ENCODE peak calls at places on chromosome 18, in nine cellular contexts. O, J, T, A, K, V, I, P and C are unnamed samples.
A peak's percentile ranks its signal among the peaks of the same experiment; 100 is the strongest.

GRCh38 chr18:6294119-6294784 is 120.5 kb downstream of the L3MBTL4 start:
- DNase-seq in O (peak; percentile 24), J (no peak), T (no peak), A (peak; percentile 22), K (no peak), V (no peak), I (no peak), P (no peak), C (no peak)

GRCh38 chr18:11741505-11742145 is 52.6 kb downstream of the GNAL start:
- DNase-seq in O (no peak), J (peak; percentile 34), T (no peak), A (peak; percentile 58), K (no peak), V (no peak), I (no peak), P (no peak), C (no peak)

GRCh38 chr18:35934891-35935290 is 37.6 kb upstream of the RMP24 start:
- DNase-seq in O (no peak), J (no peak), T (no peak), A (no peak), K (no peak), V (no peak), I (no peak), P (no peak), C (no peak)

GRCh38 chr18:56107821-56108485 is 520.0 kb upstream of the TCF4 start:
- DNase-seq in O (no peak), J (no peak), T (no peak), A (no peak), K (no peak), V (no peak), I (no peak), P (no peak), C (no peak)

GRCh38 chr18:71388148-71388547 is 1099.3 kb downstream of the SOCS6 start:
- DNase-seq in O (no peak), J (no peak), T (no peak), A (no peak), K (no peak), V (no peak), I (no peak), P (no peak), C (no peak)

GRCh38 chr18:8688428-8688827 is 16.9 kb upstream of the MTCL1 start:
- DNase-seq in O (no peak), J (no peak), T (no peak), A (no peak), K (no peak), V (no peak), I (no peak), P (no peak), C (no peak)

GRCh38 chr18:26022585-26022984 is 67.8 kb downstream of the SS18 start:
- DNase-seq in O (no peak), J (no peak), T (no peak), A (peak; percentile 35), K (no peak), V (no peak), I (no peak), P (no peak), C (no peak)

GRCh38 chr18:61955644-61956043 is 62.8 kb upstream of the RNF152 start:
- DNase-seq in O (no peak), J (no peak), T (no peak), A (no peak), K (no peak), V (no peak), I (no peak), P (no peak), C (no peak)

GRCh38 chr18:53950545-53950944 is 273.9 kb downstream of the MBD2 start:
- DNase-seq in O (no peak), J (no peak), T (no peak), A (peak; percentile 19), K (no peak), V (no peak), I (no peak), P (no peak), C (no peak)

GRCh38 chr18:25672490-25672889 is 320.5 kb upstream of the ZNF521 start:
- DNase-seq in O (no peak), J (no peak), T (no peak), A (peak; percentile 71), K (no peak), V (no peak), I (no peak), P (no peak), C (no peak)

GRCh38 chr18:79782566-79783308 is 15.0 kb upstream of the KCNG2 start:
- DNase-seq in O (no peak), J (no peak), T (no peak), A (no peak), K (no peak), V (no peak), I (no peak), P (no peak), C (no peak)

GRCh38 chr18:36706313-36706881 is 122.4 kb downstream of the TPGS2 start:
- DNase-seq in O (no peak), J (no peak), T (no peak), A (no peak), K (no peak), V (no peak), I (no peak), P (no peak), C (no peak)

GRCh38 chr18:67007085-67007484 is 403.2 kb upstream of the CDH19 start:
- DNase-seq in O (no peak), J (no peak), T (no peak), A (no peak), K (no peak), V (no peak), I (no peak), P (no peak), C (no peak)

GRCh38 chr18:79766308-79766707 is 31.4 kb upstream of the KCNG2 start:
- DNase-seq in O (no peak), J (no peak), T (peak; percentile 33), A (no peak), K (no peak), V (no peak), I (no peak), P (no peak), C (no peak)

GRCh38 chr18:25233582-25234362 is 118.2 kb downstream of the ZNF521 start:
- DNase-seq in O (no peak), J (no peak), T (no peak), A (peak; percentile 86), K (no peak), V (peak; percentile 44), I (no peak), P (no peak), C (no peak)

GRCh38 chr18:79046522-79046921 is 22.7 kb upstream of the ATP9B start:
- DNase-seq in O (no peak), J (no peak), T (no peak), A (no peak), K (no peak), V (no peak), I (no peak), P (no peak), C (no peak)

GRCh38 chr18:48792141-48792540 is 158.6 kb downstream of the SMAD7 start:
- DNase-seq in O (no peak), J (no peak), T (peak; percentile 31), A (no peak), K (no peak), V (no peak), I (no peak), P (no peak), C (no peak)

GRCh38 chr18:3649559-3650426 is 199.8 kb downstream of the TGIF1 start:
- DNase-seq in O (no peak), J (peak; percentile 92), T (no peak), A (no peak), K (no peak), V (no peak), I (no peak), P (no peak), C (no peak)

GRCh38 chr18:39841133-39842041 is 2113.6 kb upstream of the PIK3C3 start:
- DNase-seq in O (peak; percentile 15), J (peak; percentile 62), T (no peak), A (peak; percentile 88), K (peak; percentile 44), V (no peak), I (peak; percentile 83), P (peak; percentile 27), C (peak; percentile 58)
- H3K4me3 ChIP-seq in O (peak overlapping the region; percentile 44), J (peak overlapping the region; percentile 32), T (no peak overlapping the region), A (peak overlapping the region; percentile 30), K (peak overlapping the region; percentile 57), V (peak overlapping the region; percentile 61), I (peak overlapping the region; percentile 23), P (peak overlapping the region; percentile 68), C (peak overlapping the region; percentile 48)

DNA sequence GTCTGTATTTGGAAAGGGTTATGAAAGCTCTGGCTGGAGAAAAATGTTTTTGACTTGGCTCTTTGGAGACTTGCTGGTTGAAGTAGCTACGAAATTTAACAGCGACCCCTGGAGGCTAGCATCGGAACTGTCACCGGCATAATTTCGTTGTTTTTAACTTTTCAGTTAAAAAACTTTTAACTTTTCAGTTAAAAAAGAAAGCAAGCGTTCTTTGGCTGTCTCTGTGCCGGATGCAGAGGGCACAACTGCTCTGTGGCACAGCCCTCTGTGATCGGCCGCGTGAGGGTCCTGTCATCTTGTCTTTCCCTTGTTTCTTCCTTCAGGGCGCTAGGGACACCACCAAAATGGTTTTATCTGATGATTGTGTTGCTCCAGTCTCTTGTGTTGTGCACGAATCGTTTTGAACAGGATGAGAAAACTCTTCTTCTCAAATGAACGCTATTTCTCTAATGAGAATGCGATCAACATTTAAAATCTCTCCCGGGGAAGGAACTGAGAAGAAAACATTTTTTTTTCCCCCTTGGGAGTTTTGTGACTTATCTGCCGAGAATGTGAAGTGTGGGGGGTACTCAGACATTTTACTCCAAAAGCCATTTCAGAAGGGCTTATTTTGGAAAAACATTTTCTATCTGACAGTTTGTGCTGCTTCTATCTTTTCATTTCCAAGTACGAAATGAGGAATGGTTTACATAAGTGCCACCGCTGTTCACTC is 57.1 kb downstream of the ADCYAP1 start:
- DNase-seq in O (peak; percentile 16), J (peak; percentile 14), T (no peak), A (peak; percentile 43), K (no peak), V (no peak), I (no peak), P (peak; percentile 7), C (no peak)
- H3K4me3 ChIP-seq in O (peak overlapping the region; percentile 46), J (no peak overlapping the region), T (no peak overlapping the region), A (no peak overlapping the region), K (peak overlapping the region; percentile 52), V (peak overlapping the region; percentile 52), I (peak overlapping the region; percentile 66), P (peak overlapping the region; percentile 55), C (no peak overlapping the region)

GRCh38 chr18:76588591-76589303 is 93.7 kb upstream of the ZNF516 start:
- DNase-seq in O (no peak), J (no peak), T (no peak), A (no peak), K (no peak), V (no peak), I (no peak), P (no peak), C (no peak)
- H3K4me3 ChIP-seq in O (peak overlapping the region; percentile 43), J (peak overlapping the region; percentile 17), T (peak overlapping the region; percentile 9), A (no peak overlapping the region), K (peak overlapping the region; percentile 27), V (peak overlapping the region; percentile 10), I (peak overlapping the region; percentile 49), P (peak overlapping the region; percentile 33), C (no peak overlapping the region)

DNA sequence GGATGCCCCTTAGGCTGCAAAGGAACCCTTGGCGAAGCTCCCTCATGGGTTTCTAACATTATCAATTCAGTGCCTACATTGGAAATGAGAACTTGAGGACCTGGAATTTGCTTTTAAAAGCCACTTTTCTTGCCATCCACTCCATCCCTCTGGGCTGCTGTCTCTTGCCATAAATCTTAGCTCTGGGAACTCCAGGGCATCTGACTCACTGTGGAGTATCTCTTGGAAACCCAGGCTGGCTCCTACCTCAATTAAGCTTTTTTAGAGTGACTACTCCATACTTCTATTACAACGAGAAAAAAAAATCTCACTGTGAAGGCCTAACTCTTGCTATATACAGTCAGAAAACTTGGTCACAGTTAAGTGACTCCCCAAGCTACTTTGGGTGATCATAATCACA is 227.2 kb upstream of the SETBP1 start:
- DNase-seq in O (no peak), J (no peak), T (no peak), A (no peak), K (peak; percentile 21), V (peak; percentile 28), I (no peak), P (no peak), C (no peak)
- H3K4me3 ChIP-seq in O (no peak overlapping the region), J (no peak overlapping the region), T (no peak overlapping the region), A (no peak overlapping the region), K (no peak overlapping the region), V (no peak overlapping the region), I (no peak overlapping the region), P (no peak overlapping the region), C (no peak overlapping the region)